ENCODE peak calls at places on chromosomes 5 and 9, in five cellular contexts. C, Z, J, B and K are unnamed samples.

GRCh38 chr9:127783111-127783621 is 2.7 kb upstream of the CDK9 start:
- DNase-seq in C (peak), Z (no peak), J (no peak), B (no peak), K (no peak)

GRCh38 chr5:107549567-107549966 is 121.2 kb downstream of the EFNA5 start:
- DNase-seq in C (no peak), Z (no peak), J (no peak), B (no peak), K (no peak)

GRCh38 chr9:106828965-106829364 is 34.0 kb upstream of the ZNF462 start:
- DNase-seq in C (no peak), Z (no peak), J (no peak), B (no peak), K (no peak)

GRCh38 chr9:136614967-136615623 is 47.6 kb upstream of the EGFL7 start:
- DNase-seq in C (peak), Z (no peak), J (no peak), B (no peak), K (no peak)

GRCh38 chr5:122295138-122295537 is 16.9 kb upstream of the SNCAIP start:
- DNase-seq in C (no peak), Z (no peak), J (no peak), B (no peak), K (peak)

GRCh38 chr5:56319281-56320242 is 86.4 kb upstream of the ANKRD55 start:
- DNase-seq in C (peak), Z (no peak), J (no peak), B (no peak), K (peak)

GRCh38 chr5:136063778-136064465 is 35.1 kb downstream of the TGFBI start:
- DNase-seq in C (no peak), Z (no peak), J (no peak), B (no peak), K (no peak)

GRCh38 chr5:160119142-160119904 is at the start of gene PWWP2A:
- DNase-seq in C (peak), Z (peak), J (peak), B (peak), K (peak)

GRCh38 chr5:72107874-72108199 is 562 bp downstream of the MAP1B start:
- DNase-seq in C (no peak), Z (no peak), J (no peak), B (peak), K (no peak)

GRCh38 chr5:34660444-34660843 is 4.3 kb downstream of the RAI14 start:
- DNase-seq in C (no peak), Z (peak), J (no peak), B (peak), K (peak)

GRCh38 chr5:118548761-118549160 is 439.6 kb downstream of the DTWD2 start:
- DNase-seq in C (no peak), Z (peak), J (no peak), B (peak), K (peak)

GRCh38 chr5:141773779-141774531 is 91.9 kb upstream of the ARAP3 start:
- DNase-seq in C (no peak), Z (no peak), J (no peak), B (no peak), K (no peak)

GRCh38 chr9:89639367-89639795 is 34.6 kb downstream of the GADD45G start:
- DNase-seq in C (no peak), Z (no peak), J (no peak), B (no peak), K (no peak)

GRCh38 chr5:175796536-175797499 is 74.6 kb upstream of the CPLX2 start:
- DNase-seq in C (peak), Z (peak), J (peak), B (peak), K (peak)

GRCh38 chr5:170219615-170220014 is 13.2 kb upstream of the C5orf58 start:
- DNase-seq in C (no peak), Z (peak), J (no peak), B (peak), K (peak)

GRCh38 chr9:129486496-129487306 is 134.2 kb downstream of the C9orf50 start:
- DNase-seq in C (no peak), Z (no peak), J (no peak), B (no peak), K (peak)

GRCh38 chr5:179256229-179257189 is 88.8 kb downstream of the ADAMTS2 start:
- DNase-seq in C (peak), Z (no peak), J (no peak), B (no peak), K (no peak)

GRCh38 chr9:78296208-78296892 is 575 bp upstream of the PSAT1 start:
- DNase-seq in C (peak), Z (no peak), J (peak), B (no peak), K (peak)

GRCh38 chr5:151742870-151743294 is 15.5 kb downstream of the ATOX1 start:
- DNase-seq in C (peak), Z (no peak), J (no peak), B (peak), K (peak)

GRCh38 chr5:137365126-137365865 is 133.8 kb downstream of the SPOCK1 start:
- DNase-seq in C (no peak), Z (no peak), J (no peak), B (no peak), K (no peak)

GRCh38 chr9:700365-701282 is 140.9 kb upstream of the DMRT1 start:
- DNase-seq in C (no peak), Z (no peak), J (no peak), B (no peak), K (no peak)

GRCh38 chr5:143700994-143701393 is 111.0 kb upstream of the HMHB1 start:
- DNase-seq in C (no peak), Z (no peak), J (no peak), B (no peak), K (no peak)

GRCh38 chr5:1443991-1444360 is 1.3 kb downstream of the SLC6A3 start:
- DNase-seq in C (no peak), Z (no peak), J (no peak), B (no peak), K (no peak)

GRCh38 chr5:25006734-25007133 is 362.0 kb upstream of the CDH10 start:
- DNase-seq in C (no peak), Z (no peak), J (no peak), B (no peak), K (peak)

GRCh38 chr9:27664136-27664819 is 91.0 kb upstream of the C9orf72 start:
- DNase-seq in C (peak), Z (no peak), J (no peak), B (no peak), K (no peak)

GRCh38 chr9:20640331-20641187 is 18.3 kb upstream of the MLLT3 start:
- DNase-seq in C (peak), Z (no peak), J (peak), B (peak), K (peak)

GRCh38 chr5:111746791-111747190 is 10.2 kb downstream of the NREP start:
- DNase-seq in C (no peak), Z (no peak), J (no peak), B (no peak), K (no peak)